ENCODE peak calls at places on chromosomes 13 and 19, in seven cellular contexts. One of them, this sample, is unnamed.

GRCh38 chr13:39072842-39073241 is 34.6 kb downstream of the NHLRC3 start:
- DNase-seq in transverse colon: no peak
- DNase-seq in suprapubic skin: no peak
- DNase-seq in esophagus muscularis mucosa: no peak
- DNase-seq in spleen: no peak
- DNase-seq in breast epithelium: no peak
- DNase-seq in GM12878: no peak
- DNase-seq in this sample: no peak

GRCh38 chr13:112255550-112256120 is 120.5 kb upstream of the SPACA7 start:
- DNase-seq in spleen: no peak
- DNase-seq in suprapubic skin: no peak
- DNase-seq in breast epithelium: no peak
- DNase-seq in transverse colon: no peak
- DNase-seq in esophagus muscularis mucosa: peak; percentile 78
- DNase-seq in GM12878: no peak
- DNase-seq in this sample: peak; percentile 74

GRCh38 chr19:35342430-35342829 is 5.3 kb upstream of the FFAR1 start:
- DNase-seq in breast epithelium: no peak
- DNase-seq in spleen: peak; percentile 52
- DNase-seq in esophagus muscularis mucosa: no peak
- DNase-seq in GM12878: no peak
- DNase-seq in transverse colon: no peak
- DNase-seq in suprapubic skin: no peak
- DNase-seq in this sample: no peak

GRCh38 chr13:27953671-27954405 is 15.3 kb downstream of the CDX2 start:
- DNase-seq in esophagus muscularis mucosa: peak; percentile 88
- DNase-seq in suprapubic skin: peak; percentile 75
- DNase-seq in GM12878: no peak
- DNase-seq in breast epithelium: peak; percentile 22
- DNase-seq in transverse colon: peak; percentile 87
- DNase-seq in spleen: peak; percentile 92
- DNase-seq in this sample: no peak

GRCh38 chr19:35088514-35088913 is 27.1 kb upstream of the FXYD3 start:
- DNase-seq in esophagus muscularis mucosa: no peak
- DNase-seq in transverse colon: no peak
- DNase-seq in suprapubic skin: no peak
- DNase-seq in breast epithelium: no peak
- DNase-seq in GM12878: no peak
- DNase-seq in spleen: no peak
- DNase-seq in this sample: no peak

GRCh38 chr13:107138468-107138867 is 570.5 kb upstream of the ARGLU1 start:
- DNase-seq in GM12878: no peak
- DNase-seq in esophagus muscularis mucosa: no peak
- DNase-seq in suprapubic skin: no peak
- DNase-seq in breast epithelium: no peak
- DNase-seq in transverse colon: no peak
- DNase-seq in spleen: no peak
- DNase-seq in this sample: no peak

GRCh38 chr19:8478605-8479004 is 23.8 kb downstream of the PRAM1 start:
- DNase-seq in transverse colon: no peak
- DNase-seq in esophagus muscularis mucosa: no peak
- DNase-seq in spleen: no peak
- DNase-seq in GM12878: no peak
- DNase-seq in suprapubic skin: no peak
- DNase-seq in breast epithelium: no peak
- DNase-seq in this sample: no peak

GRCh38 chr13:24085662-24086061 is 74.9 kb upstream of the SPATA13 start:
- DNase-seq in transverse colon: no peak
- DNase-seq in GM12878: no peak
- DNase-seq in spleen: no peak
- DNase-seq in suprapubic skin: no peak
- DNase-seq in breast epithelium: no peak
- DNase-seq in esophagus muscularis mucosa: no peak
- DNase-seq in this sample: no peak

GRCh38 chr19:2239771-2240770 is 3.4 kb downstream of the SF3A2 start:
- DNase-seq in transverse colon: no peak
- DNase-seq in suprapubic skin: no peak
- DNase-seq in breast epithelium: no peak
- DNase-seq in esophagus muscularis mucosa: peak; percentile 93
- DNase-seq in GM12878: no peak
- DNase-seq in spleen: no peak
- DNase-seq in this sample: no peak

GRCh38 chr19:15280915-15281683 is 48.9 kb upstream of the EPHX3 start:
- DNase-seq in esophagus muscularis mucosa: peak; percentile 97
- DNase-seq in GM12878: no peak
- DNase-seq in suprapubic skin: peak; percentile 89
- DNase-seq in transverse colon: peak; percentile 69
- DNase-seq in breast epithelium: peak; percentile 69
- DNase-seq in spleen: no peak
- DNase-seq in this sample: no peak

GRCh38 chr13:18951412-18951811 is 230.2 kb downstream of the TUBA3C start:
- DNase-seq in esophagus muscularis mucosa: no peak
- DNase-seq in GM12878: no peak
- DNase-seq in suprapubic skin: no peak
- DNase-seq in transverse colon: no peak
- DNase-seq in spleen: peak; percentile 65
- DNase-seq in breast epithelium: no peak
- DNase-seq in this sample: no peak
- H3K4me1 ChIP-seq in esophagus muscularis mucosa: no peaks in the 10 kb centered on the region
- H3K4me1 ChIP-seq in GM12878: no peaks in the 10 kb centered on the region
- H3K4me1 ChIP-seq in suprapubic skin: no peaks in the 10 kb centered on the region
- H3K4me1 ChIP-seq in transverse colon: no peaks in the 10 kb centered on the region
- H3K4me1 ChIP-seq in spleen: no peaks in the 10 kb centered on the region
- H3K4me1 ChIP-seq in breast epithelium: no peaks in the 10 kb centered on the region
- H3K4me1 ChIP-seq in this sample: no peaks in the 10 kb centered on the region

GRCh38 chr19:44605547-44605946 is 7.8 kb upstream of the IGSF23 start:
- DNase-seq in GM12878: no peak
- DNase-seq in breast epithelium: no peak
- DNase-seq in transverse colon: no peak
- DNase-seq in esophagus muscularis mucosa: no peak
- DNase-seq in spleen: no peak
- DNase-seq in suprapubic skin: no peak
- DNase-seq in this sample: no peak

GRCh38 chr19:44607917-44608316 is 5.4 kb upstream of the IGSF23 start:
- DNase-seq in spleen: no peak
- DNase-seq in esophagus muscularis mucosa: no peak
- DNase-seq in transverse colon: no peak
- DNase-seq in GM12878: no peak
- DNase-seq in breast epithelium: no peak
- DNase-seq in suprapubic skin: no peak
- DNase-seq in this sample: no peak

GRCh38 chr19:44609219-44609618 is 4.1 kb upstream of the IGSF23 start:
- DNase-seq in esophagus muscularis mucosa: no peak
- DNase-seq in breast epithelium: no peak
- DNase-seq in transverse colon: no peak
- DNase-seq in suprapubic skin: no peak
- DNase-seq in GM12878: no peak
- DNase-seq in spleen: no peak
- DNase-seq in this sample: no peak

GRCh38 chr19:44608391-44608821 is 5.0 kb upstream of the IGSF23 start:
- DNase-seq in GM12878: no peak
- DNase-seq in transverse colon: no peak
- DNase-seq in breast epithelium: no peak
- DNase-seq in suprapubic skin: no peak
- DNase-seq in esophagus muscularis mucosa: no peak
- DNase-seq in spleen: no peak
- DNase-seq in this sample: no peak

DNA sequence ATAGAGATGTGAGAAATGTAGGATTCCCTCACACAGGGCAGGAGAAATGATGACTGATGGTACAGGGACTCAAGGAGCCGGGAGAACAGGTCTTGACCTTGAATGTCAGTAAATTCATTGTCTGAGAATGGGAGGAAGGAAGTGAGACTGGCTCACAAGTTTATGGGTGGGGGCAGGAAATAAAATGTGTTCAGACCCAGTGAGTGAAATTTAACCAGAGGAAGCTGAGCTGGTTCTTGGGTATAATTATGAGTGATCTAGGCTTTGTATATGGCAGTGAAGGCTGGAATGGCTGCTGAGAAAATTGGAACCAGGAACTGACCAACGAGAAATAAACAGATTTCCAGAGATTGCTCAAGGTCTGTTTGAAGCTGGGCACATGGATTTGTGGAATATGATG is 6.3 kb upstream of the IGSF23 start:
- DNase-seq in esophagus muscularis mucosa: no peak
- DNase-seq in GM12878: no peak
- DNase-seq in spleen: no peak
- DNase-seq in suprapubic skin: no peak
- DNase-seq in breast epithelium: no peak
- DNase-seq in transverse colon: no peak
- DNase-seq in this sample: no peak
- TF ChIP-seq POLR2A in esophagus muscularis mucosa: no peak
- TF ChIP-seq POLR2A in GM12878: no peak
- TF ChIP-seq POLR2A in spleen: no peak
- TF ChIP-seq POLR2A in suprapubic skin: no peak
- TF ChIP-seq POLR2A in breast epithelium: no peak
- TF ChIP-seq POLR2A in transverse colon: no peak
- TF ChIP-seq POLR2A in this sample: no peak

DNA sequence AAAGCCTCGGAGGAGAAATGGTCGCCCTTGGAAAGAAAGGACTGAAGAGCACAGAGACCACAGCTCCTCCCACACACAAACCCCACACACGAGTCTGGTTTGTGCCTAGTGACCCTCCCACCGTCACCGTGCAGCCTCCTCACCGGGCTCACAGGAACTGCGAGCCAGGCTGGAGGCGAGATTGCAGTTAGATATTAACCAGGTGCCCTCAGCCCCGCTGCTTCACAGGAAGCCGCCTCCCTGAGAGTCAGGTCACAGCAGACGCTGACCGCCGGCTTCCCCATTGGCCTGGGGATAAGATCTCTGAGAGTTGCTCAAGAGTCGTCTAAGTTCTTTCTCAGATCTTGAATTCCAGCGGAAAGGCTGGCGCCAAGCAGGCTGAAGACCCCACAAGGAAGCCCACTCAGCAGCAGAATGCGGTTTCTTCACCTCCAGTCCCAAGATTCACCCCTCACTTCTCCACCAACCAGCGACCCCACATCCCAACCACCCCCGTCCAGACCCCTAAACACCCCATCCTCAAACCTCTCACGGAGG is 844 bp downstream of the ZNF44 start:
- DNase-seq in transverse colon: peak; percentile 92
- DNase-seq in breast epithelium: peak; percentile 46
- DNase-seq in esophagus muscularis mucosa: no peak
- DNase-seq in spleen: peak; percentile 93
- DNase-seq in suprapubic skin: peak; percentile 82
- DNase-seq in GM12878: peak; percentile 51
- DNase-seq in this sample: no peak
- TF ChIP-seq POLR2AphosphoS5 in transverse colon: peak; percentile 91
- TF ChIP-seq POLR2AphosphoS5 in breast epithelium: no peak
- TF ChIP-seq POLR2AphosphoS5 in esophagus muscularis mucosa: peak; percentile 72
- TF ChIP-seq POLR2AphosphoS5 in spleen: peak; percentile 73
- TF ChIP-seq POLR2AphosphoS5 in suprapubic skin: no peak
- TF ChIP-seq POLR2AphosphoS5 in GM12878: peak; percentile 63
- TF ChIP-seq POLR2AphosphoS5 in this sample: peak; percentile 33

DNA sequence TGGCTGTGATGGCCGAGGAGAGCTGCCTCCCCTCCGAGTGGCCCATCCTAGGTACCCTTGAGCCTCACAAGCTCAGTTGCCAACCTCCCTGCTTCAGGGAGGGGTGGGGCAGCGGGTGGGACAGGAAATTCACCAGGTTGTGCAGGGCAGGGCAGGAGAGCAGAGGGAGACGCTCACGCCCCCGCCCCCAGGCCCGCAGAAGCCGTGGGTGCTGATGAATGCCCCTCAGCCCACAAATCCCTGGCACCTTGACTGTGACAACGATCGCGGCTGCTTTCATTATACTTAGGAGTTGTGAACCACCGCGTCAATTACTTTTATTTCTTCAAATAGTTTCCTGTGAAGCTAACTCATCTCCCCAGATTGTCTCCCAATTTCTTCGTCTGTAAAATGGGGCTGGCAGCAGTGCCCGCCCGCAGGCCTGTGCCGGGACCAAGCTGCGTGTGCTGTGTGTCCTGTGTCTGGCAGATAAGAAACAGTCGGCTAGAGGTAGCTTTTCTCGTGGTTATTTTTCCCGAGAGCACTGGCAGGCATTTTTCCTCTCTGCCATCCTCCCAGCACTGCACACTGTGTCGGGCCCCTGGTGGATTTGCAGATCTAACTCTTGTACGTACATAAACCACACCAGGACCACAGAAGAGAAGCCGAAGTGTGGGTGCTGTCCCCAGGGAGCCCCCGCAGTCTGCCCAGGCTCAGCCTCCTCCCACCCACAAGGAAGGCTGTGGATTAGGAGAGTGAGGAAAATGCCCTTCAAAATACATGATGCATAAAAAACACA is 7.9 kb upstream of the RASA3 start:
- DNase-seq in spleen: peak; percentile 80
- DNase-seq in breast epithelium: no peak
- DNase-seq in transverse colon: peak; percentile 50
- DNase-seq in esophagus muscularis mucosa: no peak
- DNase-seq in GM12878: no peak
- DNase-seq in suprapubic skin: no peak
- DNase-seq in this sample: no peak
- H3K4me1 ChIP-seq in spleen: peaks cover 54% of the 10 kb centered on the region
- H3K4me1 ChIP-seq in breast epithelium: no peaks in the 10 kb centered on the region
- H3K4me1 ChIP-seq in transverse colon: peaks cover 23% of the 10 kb centered on the region
- H3K4me1 ChIP-seq in esophagus muscularis mucosa: peaks cover 21% of the 10 kb centered on the region
- H3K4me1 ChIP-seq in GM12878: peaks cover 28% of the 10 kb centered on the region
- H3K4me1 ChIP-seq in suprapubic skin: peaks cover 29% of the 10 kb centered on the region
- H3K4me1 ChIP-seq in this sample: peaks cover 28% of the 10 kb centered on the region